ENCODE peak calls at places on chromosomes 16 and 17, in ten cellular contexts. A, B, K, W, F, Q, G, C, E and S are unnamed samples.
A peak's percentile ranks its signal among the peaks of the same experiment; 100 is the strongest.

GRCh38 chr16:88491560-88492310 is 38.7 kb downstream of the ZFPM1 start:
- DNase-seq in A (no peak), B (no peak), K (no peak), W (no peak), F (no peak), Q (no peak), G (no peak), C (no peak), E (no peak), S (no peak)

GRCh38 chr17:45263477-45263860 is 1.6 kb upstream of the SPATA32 start:
- DNase-seq in A (no peak), B (no peak), K (no peak), W (no peak), F (no peak), Q (no peak), G (no peak), C (peak; percentile 61), E (no peak), S (no peak)

GRCh38 chr17:27559996-27560481 is 70.9 kb upstream of the LGALS9 start:
- DNase-seq in A (no peak), B (no peak), K (peak; percentile 89), W (no peak), F (peak; percentile 37), Q (no peak), G (peak; percentile 66), C (no peak), E (peak; percentile 88), S (peak; percentile 93)

GRCh38 chr17:81470944-81471803 is 41.4 kb downstream of the ACTG1 start:
- DNase-seq in A (peak; percentile 72), B (no peak), K (peak; percentile 47), W (no peak), F (no peak), Q (peak; percentile 32), G (no peak), C (no peak), E (no peak), S (no peak)

GRCh38 chr16:66961065-66961744 is at the start of gene CES3:
- DNase-seq in A (peak; percentile 91), B (peak; percentile 27), K (peak; percentile 74), W (peak; percentile 94), F (no peak), Q (peak; percentile 63), G (peak; percentile 90), C (peak; percentile 84), E (peak; percentile 60), S (peak; percentile 55)

GRCh38 chr17:65474658-65475057 is 86.8 kb downstream of the AXIN2 start:
- DNase-seq in A (no peak), B (no peak), K (no peak), W (no peak), F (no peak), Q (no peak), G (no peak), C (no peak), E (no peak), S (no peak)

GRCh38 chr17:43402567-43402966 is 3.8 kb downstream of the ARL4D start:
- DNase-seq in A (no peak), B (no peak), K (no peak), W (no peak), F (no peak), Q (no peak), G (no peak), C (no peak), E (no peak), S (no peak)

GRCh38 chr17:80473701-80474100 is 2.7 kb downstream of the NPTX1 start:
- DNase-seq in A (no peak), B (no peak), K (no peak), W (no peak), F (no peak), Q (no peak), G (no peak), C (no peak), E (no peak), S (no peak)

GRCh38 chr16:77723108-77723514 is 797 bp downstream of the NUDT7 start:
- DNase-seq in A (no peak), B (peak; percentile 3), K (peak; percentile 54), W (no peak), F (no peak), Q (peak; percentile 8), G (peak; percentile 30), C (no peak), E (peak; percentile 31), S (peak; percentile 90)

GRCh38 chr16:58548378-58548777 is 33.1 kb downstream of the SETD6 start:
- DNase-seq in A (no peak), B (no peak), K (no peak), W (no peak), F (no peak), Q (no peak), G (no peak), C (no peak), E (no peak), S (no peak)

GRCh38 chr17:17564896-17565295 is 26.6 kb downstream of the PEMT start:
- DNase-seq in A (peak; percentile 70), B (no peak), K (no peak), W (peak; percentile 49), F (no peak), Q (no peak), G (no peak), C (no peak), E (no peak), S (no peak)

GRCh38 chr16:35196313-35196712 is 1736.9 kb downstream of the TP53TG3F start:
- DNase-seq in A (no peak), B (no peak), K (no peak), W (no peak), F (no peak), Q (no peak), G (no peak), C (peak; percentile 55), E (no peak), S (no peak)

GRCh38 chr17:61467416-61468262 is 15.4 kb downstream of the TBX4 start:
- DNase-seq in A (peak; percentile 81), B (no peak), K (peak; percentile 39), W (peak; percentile 78), F (no peak), Q (peak; percentile 9), G (peak; percentile 62), C (peak; percentile 63), E (no peak), S (peak; percentile 56)

GRCh38 chr16:4688674-4689045 is 4.7 kb upstream of the NUDT16L1 start:
- DNase-seq in A (no peak), B (no peak), K (no peak), W (no peak), F (no peak), Q (no peak), G (no peak), C (no peak), E (no peak), S (no peak)

GRCh38 chr17:75565066-75565465 is 22.5 kb upstream of the MYO15B start:
- DNase-seq in A (no peak), B (no peak), K (no peak), W (no peak), F (no peak), Q (peak; percentile 45), G (no peak), C (no peak), E (no peak), S (peak; percentile 71)

GRCh38 chr17:8029121-8029520 is 9.7 kb upstream of the ALOX15B start:
- DNase-seq in A (no peak), B (no peak), K (peak; percentile 38), W (peak; percentile 30), F (no peak), Q (peak; percentile 67), G (no peak), C (no peak), E (no peak), S (no peak)

GRCh38 chr16:31181102-31181830 is 1.3 kb downstream of the FUS start:
- DNase-seq in A (peak; percentile 50), B (no peak), K (peak; percentile 55), W (peak; percentile 41), F (no peak), Q (peak; percentile 43), G (peak; percentile 54), C (peak; percentile 71), E (peak; percentile 65), S (peak; percentile 59)

GRCh38 chr17:66755101-66755943 is 79.6 kb upstream of the CACNG5 start:
- DNase-seq in A (no peak), B (no peak), K (no peak), W (no peak), F (peak; percentile 73), Q (no peak), G (no peak), C (no peak), E (no peak), S (no peak)

GRCh38 chr17:79987187-79987889 is 48.3 kb downstream of the TBC1D16 start:
- DNase-seq in A (peak; percentile 30), B (no peak), K (peak; percentile 30), W (peak; percentile 42), F (no peak), Q (no peak), G (no peak), C (no peak), E (peak; percentile 2), S (peak; percentile 43)

GRCh38 chr16:27259710-27260109 is 8.9 kb downstream of the NSMCE1 start:
- DNase-seq in A (peak; percentile 62), B (no peak), K (no peak), W (no peak), F (no peak), Q (no peak), G (no peak), C (no peak), E (no peak), S (no peak)